ENCODE peak calls at places on chromosomes 6 and 20, in nine cellular contexts. One of them, this sample, is unnamed.

GRCh38 chr6:130417951-130418350 is 52.1 kb downstream of the TMEM200A start:
- DNase-seq in A549: no peak
- DNase-seq in body of pancreas: no peak
- DNase-seq in ovary: no peak
- DNase-seq in uterus: no peak
- DNase-seq in sigmoid colon: no peak
- DNase-seq in gastrocnemius medialis: no peak
- DNase-seq in heart left ventricle: no peak
- DNase-seq in K562: no peak
- DNase-seq in this sample: no peak

GRCh38 chr6:11042750-11043551 is 1.2 kb downstream of the ELOVL2 start:
- DNase-seq in uterus: no peak
- DNase-seq in A549: no peak
- DNase-seq in sigmoid colon: no peak
- DNase-seq in body of pancreas: no peak
- DNase-seq in K562: no peak
- DNase-seq in ovary: no peak
- DNase-seq in gastrocnemius medialis: no peak
- DNase-seq in heart left ventricle: no peak
- DNase-seq in this sample: no peak

GRCh38 chr6:137313928-137314855 is 95.0 kb upstream of the IFNGR1 start:
- DNase-seq in sigmoid colon: peak; percentile 83
- DNase-seq in A549: peak; percentile 66
- DNase-seq in ovary: peak; percentile 62
- DNase-seq in heart left ventricle: peak; percentile 81
- DNase-seq in K562: peak; percentile 73
- DNase-seq in gastrocnemius medialis: peak; percentile 41
- DNase-seq in uterus: peak; percentile 59
- DNase-seq in body of pancreas: peak; percentile 75
- DNase-seq in this sample: peak; percentile 67

GRCh38 chr6:90105766-90106165 is 190.9 kb downstream of the BACH2 start:
- DNase-seq in gastrocnemius medialis: no peak
- DNase-seq in K562: no peak
- DNase-seq in uterus: no peak
- DNase-seq in A549: no peak
- DNase-seq in ovary: no peak
- DNase-seq in body of pancreas: no peak
- DNase-seq in sigmoid colon: no peak
- DNase-seq in heart left ventricle: no peak
- DNase-seq in this sample: no peak

GRCh38 chr6:30922447-30922852 is 8.4 kb downstream of the VARS2 start:
- DNase-seq in ovary: no peak
- DNase-seq in uterus: no peak
- DNase-seq in gastrocnemius medialis: no peak
- DNase-seq in A549: no peak
- DNase-seq in body of pancreas: no peak
- DNase-seq in sigmoid colon: no peak
- DNase-seq in K562: no peak
- DNase-seq in heart left ventricle: no peak
- DNase-seq in this sample: no peak

GRCh38 chr6:7587631-7588100 is 2.3 kb upstream of the SNRNP48 start:
- DNase-seq in K562: no peak
- DNase-seq in heart left ventricle: no peak
- DNase-seq in A549: no peak
- DNase-seq in ovary: no peak
- DNase-seq in uterus: no peak
- DNase-seq in body of pancreas: no peak
- DNase-seq in sigmoid colon: no peak
- DNase-seq in gastrocnemius medialis: no peak
- DNase-seq in this sample: no peak

GRCh38 chr6:105993769-105994521 is 92.2 kb upstream of the PRDM1 start:
- DNase-seq in heart left ventricle: peak; percentile 57
- DNase-seq in sigmoid colon: no peak
- DNase-seq in uterus: peak; percentile 21
- DNase-seq in A549: no peak
- DNase-seq in K562: no peak
- DNase-seq in body of pancreas: no peak
- DNase-seq in ovary: peak; percentile 27
- DNase-seq in gastrocnemius medialis: peak; percentile 31
- DNase-seq in this sample: peak; percentile 68

GRCh38 chr6:169263836-169264608 is 10.4 kb upstream of the THBS2 start:
- DNase-seq in body of pancreas: peak; percentile 23
- DNase-seq in gastrocnemius medialis: no peak
- DNase-seq in A549: no peak
- DNase-seq in heart left ventricle: peak; percentile 76
- DNase-seq in sigmoid colon: peak; percentile 88
- DNase-seq in uterus: no peak
- DNase-seq in ovary: no peak
- DNase-seq in K562: no peak
- DNase-seq in this sample: no peak

GRCh38 chr6:89843070-89843469 is 13.4 kb downstream of the CASP8AP2 start:
- DNase-seq in gastrocnemius medialis: no peak
- DNase-seq in body of pancreas: no peak
- DNase-seq in K562: no peak
- DNase-seq in uterus: no peak
- DNase-seq in ovary: no peak
- DNase-seq in heart left ventricle: no peak
- DNase-seq in sigmoid colon: no peak
- DNase-seq in A549: no peak
- DNase-seq in this sample: no peak

GRCh38 chr6:9875605-9876353 is 539.1 kb downstream of the TFAP2A start:
- DNase-seq in gastrocnemius medialis: no peak
- DNase-seq in ovary: no peak
- DNase-seq in uterus: no peak
- DNase-seq in K562: no peak
- DNase-seq in heart left ventricle: no peak
- DNase-seq in A549: no peak
- DNase-seq in body of pancreas: no peak
- DNase-seq in sigmoid colon: no peak
- DNase-seq in this sample: no peak

GRCh38 chr6:166612471-166612881 is 14.6 kb downstream of the RPS6KA2 start:
- DNase-seq in gastrocnemius medialis: peak; percentile 74
- DNase-seq in uterus: no peak
- DNase-seq in A549: no peak
- DNase-seq in ovary: peak; percentile 74
- DNase-seq in K562: no peak
- DNase-seq in heart left ventricle: no peak
- DNase-seq in body of pancreas: no peak
- DNase-seq in sigmoid colon: no peak
- DNase-seq in this sample: no peak

GRCh38 chr20:64055893-64056638 is 6.6 kb upstream of the SOX18 start:
- DNase-seq in body of pancreas: no peak
- DNase-seq in ovary: no peak
- DNase-seq in K562: peak; percentile 57
- DNase-seq in heart left ventricle: peak; percentile 79
- DNase-seq in gastrocnemius medialis: no peak
- DNase-seq in sigmoid colon: no peak
- DNase-seq in A549: peak; percentile 44
- DNase-seq in uterus: no peak
- DNase-seq in this sample: no peak

GRCh38 chr6:38185752-38186151 is 366.2 kb downstream of the ZFAND3 start:
- DNase-seq in ovary: no peak
- DNase-seq in A549: no peak
- DNase-seq in sigmoid colon: no peak
- DNase-seq in heart left ventricle: no peak
- DNase-seq in gastrocnemius medialis: no peak
- DNase-seq in uterus: no peak
- DNase-seq in body of pancreas: no peak
- DNase-seq in K562: no peak
- DNase-seq in this sample: no peak
- TF ChIP-seq CTCF in ovary: no peak
- TF ChIP-seq CTCF in A549: no peak
- TF ChIP-seq CTCF in sigmoid colon: no peak
- TF ChIP-seq CTCF in heart left ventricle: no peak
- TF ChIP-seq CTCF in gastrocnemius medialis: no peak
- TF ChIP-seq CTCF in uterus: no peak
- TF ChIP-seq CTCF in body of pancreas: no peak
- TF ChIP-seq CTCF in K562: no peak
- TF ChIP-seq CTCF in this sample: no peak

GRCh38 chr20:31602430-31602778 is 2.7 kb upstream of the ID1 start:
- DNase-seq in gastrocnemius medialis: no peak
- DNase-seq in ovary: no peak
- DNase-seq in sigmoid colon: no peak
- DNase-seq in uterus: no peak
- DNase-seq in body of pancreas: no peak
- DNase-seq in K562: no peak
- DNase-seq in heart left ventricle: no peak
- DNase-seq in A549: no peak
- DNase-seq in this sample: no peak

GRCh38 chr20:31605031-31605901 is at the start of gene ID1:
- DNase-seq in gastrocnemius medialis: peak; percentile 98
- DNase-seq in heart left ventricle: peak; percentile 96
- DNase-seq in uterus: peak; percentile 92
- DNase-seq in sigmoid colon: peak; percentile 97
- DNase-seq in A549: peak; percentile 98
- DNase-seq in body of pancreas: peak; percentile 94
- DNase-seq in ovary: peak; percentile 94
- DNase-seq in K562: peak; percentile 96
- DNase-seq in this sample: peak; percentile 97

GRCh38 chr20:31603822-31604566 is 1.1 kb upstream of the ID1 start:
- DNase-seq in gastrocnemius medialis: peak; percentile 97
- DNase-seq in ovary: peak; percentile 94
- DNase-seq in A549: peak; percentile 99
- DNase-seq in heart left ventricle: peak; percentile 97
- DNase-seq in K562: peak; percentile 91
- DNase-seq in uterus: peak; percentile 89
- DNase-seq in body of pancreas: peak; percentile 98
- DNase-seq in sigmoid colon: peak; percentile 97
- DNase-seq in this sample: peak; percentile 97

GRCh38 chr20:31604567-31605030 is 490 bp upstream of the ID1 start:
- DNase-seq in body of pancreas: no peak
- DNase-seq in A549: no peak
- DNase-seq in heart left ventricle: no peak
- DNase-seq in uterus: no peak
- DNase-seq in gastrocnemius medialis: no peak
- DNase-seq in K562: no peak
- DNase-seq in sigmoid colon: no peak
- DNase-seq in ovary: no peak
- DNase-seq in this sample: no peak

GRCh38 chr20:31602779-31603441 is 2.2 kb upstream of the ID1 start:
- DNase-seq in uterus: no peak
- DNase-seq in ovary: no peak
- DNase-seq in sigmoid colon: no peak
- DNase-seq in K562: no peak
- DNase-seq in A549: peak; percentile 83
- DNase-seq in gastrocnemius medialis: peak; percentile 58
- DNase-seq in body of pancreas: no peak
- DNase-seq in heart left ventricle: no peak
- DNase-seq in this sample: no peak
- TF ChIP-seq POLR2A in uterus: no peak
- TF ChIP-seq POLR2A in ovary: no peak
- TF ChIP-seq POLR2A in sigmoid colon: no peak
- TF ChIP-seq POLR2A in K562: no peak
- TF ChIP-seq POLR2A in A549: no peak
- TF ChIP-seq POLR2A in gastrocnemius medialis: no peak
- TF ChIP-seq POLR2A in body of pancreas: no peak
- TF ChIP-seq POLR2A in heart left ventricle: no peak
- TF ChIP-seq POLR2A in this sample: no peak

DNA sequence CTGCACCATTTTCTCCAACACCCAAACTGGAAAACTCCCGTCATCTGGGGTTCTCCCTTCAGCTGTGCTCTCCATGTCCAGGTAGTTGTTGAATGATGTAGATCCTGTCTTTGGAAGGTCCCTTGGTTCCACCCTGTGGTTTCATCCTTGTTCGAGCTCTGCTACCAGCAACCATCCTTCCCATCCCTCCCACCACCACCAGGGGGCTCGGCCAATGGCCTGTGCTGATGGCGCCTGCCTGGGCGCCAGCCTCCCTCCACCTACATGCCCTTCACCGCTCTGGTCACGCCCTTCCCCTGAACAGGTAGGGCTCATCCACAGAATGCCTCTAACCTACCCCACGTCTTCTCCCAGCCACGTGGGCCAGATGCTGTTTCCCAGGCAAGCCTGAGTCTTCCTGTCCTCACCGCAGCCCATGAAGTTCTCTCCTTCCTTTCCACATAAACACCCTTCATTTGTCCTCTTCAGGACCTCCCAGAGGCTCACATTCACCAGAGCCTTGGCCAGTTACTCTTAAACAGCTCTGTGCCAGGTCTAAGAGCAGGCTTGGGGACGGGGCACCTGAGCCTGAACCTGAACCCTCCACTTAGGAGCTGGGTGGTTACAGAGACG is 75.1 kb upstream of the DUSP22 start:
- DNase-seq in K562: peak; percentile 75
- DNase-seq in heart left ventricle: no peak
- DNase-seq in gastrocnemius medialis: no peak
- DNase-seq in A549: peak; percentile 23
- DNase-seq in sigmoid colon: no peak
- DNase-seq in ovary: no peak
- DNase-seq in body of pancreas: peak; percentile 35
- DNase-seq in uterus: no peak
- DNase-seq in this sample: no peak
- TF ChIP-seq CTCF in K562: peak; percentile 95
- TF ChIP-seq CTCF in heart left ventricle: peak; percentile 42
- TF ChIP-seq CTCF in gastrocnemius medialis: peak; percentile 33
- TF ChIP-seq CTCF in A549: peak; percentile 14
- TF ChIP-seq CTCF in sigmoid colon: peak; percentile 20
- TF ChIP-seq CTCF in ovary: no peak
- TF ChIP-seq CTCF in body of pancreas: peak; percentile 45
- TF ChIP-seq CTCF in uterus: peak; percentile 5
- TF ChIP-seq CTCF in this sample: no peak

DNA sequence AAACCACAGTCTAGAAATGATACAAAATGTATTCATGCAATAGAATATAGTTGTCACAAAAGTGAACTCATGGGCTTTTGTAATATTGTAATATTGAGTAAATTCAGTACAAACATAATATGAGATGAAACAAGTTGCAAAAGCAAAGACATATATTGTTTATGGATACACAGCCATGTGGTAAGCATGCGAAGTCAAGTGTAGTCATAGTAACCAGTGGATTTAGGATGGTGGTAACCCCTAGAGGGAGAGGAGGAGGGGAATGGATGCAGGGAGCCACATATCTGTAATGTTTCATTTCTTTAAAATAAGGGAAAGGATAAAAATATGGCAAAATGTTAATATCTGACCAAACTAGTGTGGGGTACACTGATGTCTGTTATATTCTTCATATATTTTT is 47.4 kb downstream of the ARMC2 start:
- DNase-seq in heart left ventricle: no peak
- DNase-seq in K562: no peak
- DNase-seq in uterus: no peak
- DNase-seq in sigmoid colon: no peak
- DNase-seq in A549: no peak
- DNase-seq in ovary: no peak
- DNase-seq in body of pancreas: no peak
- DNase-seq in gastrocnemius medialis: no peak
- DNase-seq in this sample: no peak
- TF ChIP-seq POLR2A in heart left ventricle: no peak
- TF ChIP-seq POLR2A in K562: no peak
- TF ChIP-seq POLR2A in uterus: no peak
- TF ChIP-seq POLR2A in sigmoid colon: no peak
- TF ChIP-seq POLR2A in A549: no peak
- TF ChIP-seq POLR2A in ovary: no peak
- TF ChIP-seq POLR2A in body of pancreas: no peak
- TF ChIP-seq POLR2A in gastrocnemius medialis: no peak
- TF ChIP-seq POLR2A in this sample: no peak